ENCODE peak calls at places on chromosomes 3 and 15, in eight cellular contexts. F is right lobe of liver, L is breast epithelium, J is ovary, U is tibial nerve, Z is NB4, E is lower leg skin, P is heart left ventricle. H is an unnamed sample.

GRCh38 chr3:177598110-177598833 is 401.0 kb upstream of the TBL1XR1 start:
- DNase-seq in F (no peak), L (no peak), J (no peak), U (no peak), Z (peak), E (peak), P (no peak), H (no peak)

GRCh38 chr3:33312361-33312760 is 35.1 kb downstream of the FBXL2 start:
- DNase-seq in F (no peak), L (no peak), J (no peak), U (no peak), Z (no peak), E (no peak), P (no peak), H (no peak)

GRCh38 chr3:63232764-63233396 is 45.2 kb upstream of the SYNPR start:
- DNase-seq in F (no peak), L (no peak), J (no peak), U (no peak), Z (no peak), E (no peak), P (no peak), H (no peak)

GRCh38 chr15:42088801-42089640 is 5.3 kb downstream of the PLA2G4D start:
- DNase-seq in F (no peak), L (no peak), J (no peak), U (no peak), Z (no peak), E (no peak), P (no peak), H (no peak)

GRCh38 chr3:48989126-48989795 is 780 bp upstream of the P4HTM start:
- DNase-seq in F (no peak), L (no peak), J (no peak), U (no peak), Z (peak), E (no peak), P (no peak), H (no peak)

GRCh38 chr3:128353991-128354687 is 112.6 kb downstream of the DNAJB8 start:
- DNase-seq in F (peak), L (no peak), J (no peak), U (no peak), Z (no peak), E (no peak), P (no peak), H (no peak)

GRCh38 chr15:42688301-42688700 is 48.6 kb downstream of the CDAN1 start:
- DNase-seq in F (no peak), L (no peak), J (no peak), U (no peak), Z (no peak), E (no peak), P (no peak), H (no peak)

GRCh38 chr3:49238274-49239127 is 38.5 kb downstream of the C3orf62 start:
- DNase-seq in F (no peak), L (no peak), J (peak), U (peak), Z (peak), E (peak), P (no peak), H (no peak)

GRCh38 chr15:74383286-74383685 is 15.8 kb upstream of the CYP11A1 start:
- DNase-seq in F (peak), L (no peak), J (no peak), U (no peak), Z (no peak), E (no peak), P (peak), H (no peak)

GRCh38 chr15:63509933-63510547 is 5.6 kb downstream of the USP3 start:
- DNase-seq in F (no peak), L (no peak), J (no peak), U (no peak), Z (no peak), E (no peak), P (no peak), H (no peak)

GRCh38 chr3:179560791-179561190 is 1.9 kb upstream of the ACTL6A start:
- DNase-seq in F (no peak), L (no peak), J (no peak), U (no peak), Z (no peak), E (no peak), P (no peak), H (no peak)

GRCh38 chr3:101722394-101723173 is 1.8 kb upstream of the CEP97 start:
- DNase-seq in F (no peak), L (no peak), J (peak), U (no peak), Z (peak), E (no peak), P (no peak), H (no peak)

GRCh38 chr3:17845026-17845425 is 102.6 kb upstream of the TBC1D5 start:
- DNase-seq in F (no peak), L (no peak), J (no peak), U (no peak), Z (no peak), E (no peak), P (no peak), H (no peak)

GRCh38 chr3:8647137-8647970 is 2.8 kb upstream of the SSUH2 start:
- DNase-seq in F (no peak), L (no peak), J (no peak), U (no peak), Z (no peak), E (no peak), P (no peak), H (no peak)

GRCh38 chr3:33717616-33717865 is 513 bp downstream of the CLASP2 start:
- DNase-seq in F (no peak), L (peak), J (peak), U (peak), Z (peak), E (peak), P (no peak), H (no peak)

GRCh38 chr3:44511238-44511567 is 33.7 kb upstream of the ZNF445 start:
- DNase-seq in F (no peak), L (no peak), J (no peak), U (no peak), Z (no peak), E (no peak), P (no peak), H (no peak)

GRCh38 chr3:44518782-44519156 is 36.2 kb upstream of the ZKSCAN7 start:
- DNase-seq in F (no peak), L (no peak), J (no peak), U (no peak), Z (no peak), E (no peak), P (no peak), H (no peak)

GRCh38 chr3:44513513-44513912 is 36.0 kb upstream of the ZNF445 start:
- DNase-seq in F (no peak), L (no peak), J (no peak), U (no peak), Z (no peak), E (no peak), P (no peak), H (no peak)

GRCh38 chr3:44516230-44516629 is 38.8 kb upstream of the ZNF445 start:
- DNase-seq in F (no peak), L (no peak), J (no peak), U (no peak), Z (peak), E (no peak), P (no peak), H (no peak)
- H3K4me3 ChIP-seq in F (no peak), L (no peak), J (no peak), U (no peak), Z (no peak), E (no peak), P (no peak), H (no peak)

DNA sequence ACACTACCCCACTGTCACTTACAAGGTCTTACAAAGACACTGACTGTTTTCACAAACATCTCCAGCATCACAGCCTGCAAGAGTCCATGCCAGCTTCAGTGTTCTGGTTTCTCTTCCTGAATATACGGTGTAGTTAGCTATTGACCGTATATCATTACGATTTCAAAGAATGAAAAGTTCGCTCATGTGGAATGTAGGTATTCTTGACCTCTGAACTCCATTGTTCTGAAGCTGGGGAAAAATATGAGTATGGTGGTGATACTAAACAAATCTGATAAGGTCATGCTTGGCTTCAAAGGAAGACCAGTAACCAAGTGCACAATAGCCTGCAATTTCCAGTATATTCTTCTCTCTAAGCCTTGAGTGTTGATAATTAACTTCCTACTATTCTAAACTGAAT is 315.7 kb upstream of the WNT5A start:
- DNase-seq in F (no peak), L (no peak), J (no peak), U (no peak), Z (no peak), E (no peak), P (no peak), H (no peak)
- TF ChIP-seq POLR2A in F (no peak), L (no peak), J (no peak), U (no peak), Z (no peak), E (no peak), P (no peak), H (no peak)

DNA sequence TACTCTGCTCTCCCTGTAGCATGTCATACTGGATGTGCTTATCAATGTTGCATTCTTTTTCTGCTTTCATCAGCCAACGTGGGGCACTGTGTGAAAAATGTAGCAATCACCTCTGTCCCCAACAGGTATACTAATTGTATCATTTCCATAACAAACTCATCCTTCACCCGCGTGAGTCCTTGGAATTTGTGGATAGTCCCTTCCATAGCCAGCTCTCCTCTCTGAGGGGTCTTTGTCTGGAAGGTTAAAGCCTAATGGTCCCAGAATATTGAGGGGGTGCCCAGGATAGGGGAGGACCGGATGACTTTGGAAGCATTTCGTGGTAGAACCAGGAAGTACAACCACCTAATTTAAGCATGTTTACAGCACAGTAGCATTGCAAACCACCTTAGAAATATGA is 124.6 kb downstream of the FOXB1 start:
- DNase-seq in F (no peak), L (no peak), J (no peak), U (no peak), Z (no peak), E (no peak), P (no peak), H (no peak)
- H3K4me3 ChIP-seq in F (no peak), L (no peak), J (no peak), U (no peak), Z (no peak), E (no peak), P (no peak), H (no peak)

GRCh38 chr15:33150993-33151392 is 43.5 kb downstream of the FMN1 start:
- DNase-seq in F (no peak), L (no peak), J (no peak), U (no peak), Z (peak), E (no peak), P (no peak), H (no peak)
- TF ChIP-seq POLR2A in F (no peak), L (no peak), J (no peak), U (no peak), Z (no peak), E (no peak), P (no peak), H (no peak)

DNA sequence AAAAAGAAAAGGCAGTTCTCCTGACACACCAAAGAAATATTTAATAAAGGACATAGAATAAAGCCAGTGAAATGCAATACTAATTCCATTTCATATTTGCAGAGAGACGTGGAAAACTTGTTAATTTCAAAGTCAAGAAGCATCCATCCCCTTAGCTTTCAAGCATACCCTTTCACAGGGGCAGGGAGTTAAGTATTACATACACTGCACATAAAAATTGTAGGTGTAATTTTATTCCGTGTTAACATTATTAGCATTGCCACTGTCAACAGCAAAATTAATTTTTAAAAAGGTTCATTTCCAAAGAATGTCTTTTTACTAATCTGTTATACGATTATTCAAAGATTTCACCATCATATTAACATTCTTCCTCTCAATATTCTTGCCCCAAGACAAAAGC is 518.0 kb downstream of the MECOM start:
- DNase-seq in F (no peak), L (no peak), J (no peak), U (no peak), Z (no peak), E (no peak), P (no peak), H (no peak)
- H3K4me3 ChIP-seq in F (no peak), L (peak), J (peak), U (peak), Z (no peak), E (no peak), P (peak), H (peak)

GRCh38 chr3:194485876-194486539 is 794 bp downstream of the ATP13A3 start:
- DNase-seq in F (peak), L (no peak), J (peak), U (no peak), Z (peak), E (no peak), P (peak), H (no peak)

GRCh38 chr3:194488007-194488742 is 1.4 kb upstream of the ATP13A3 start:
- DNase-seq in F (no peak), L (no peak), J (no peak), U (no peak), Z (peak), E (no peak), P (no peak), H (no peak)

GRCh38 chr3:194485471-194485875 is 1.3 kb downstream of the ATP13A3 start:
- DNase-seq in F (no peak), L (no peak), J (no peak), U (no peak), Z (no peak), E (no peak), P (no peak), H (no peak)

GRCh38 chr3:194487289-194488006 is 646 bp upstream of the ATP13A3 start:
- DNase-seq in F (peak), L (no peak), J (peak), U (peak), Z (peak), E (peak), P (peak), H (peak)

DNA sequence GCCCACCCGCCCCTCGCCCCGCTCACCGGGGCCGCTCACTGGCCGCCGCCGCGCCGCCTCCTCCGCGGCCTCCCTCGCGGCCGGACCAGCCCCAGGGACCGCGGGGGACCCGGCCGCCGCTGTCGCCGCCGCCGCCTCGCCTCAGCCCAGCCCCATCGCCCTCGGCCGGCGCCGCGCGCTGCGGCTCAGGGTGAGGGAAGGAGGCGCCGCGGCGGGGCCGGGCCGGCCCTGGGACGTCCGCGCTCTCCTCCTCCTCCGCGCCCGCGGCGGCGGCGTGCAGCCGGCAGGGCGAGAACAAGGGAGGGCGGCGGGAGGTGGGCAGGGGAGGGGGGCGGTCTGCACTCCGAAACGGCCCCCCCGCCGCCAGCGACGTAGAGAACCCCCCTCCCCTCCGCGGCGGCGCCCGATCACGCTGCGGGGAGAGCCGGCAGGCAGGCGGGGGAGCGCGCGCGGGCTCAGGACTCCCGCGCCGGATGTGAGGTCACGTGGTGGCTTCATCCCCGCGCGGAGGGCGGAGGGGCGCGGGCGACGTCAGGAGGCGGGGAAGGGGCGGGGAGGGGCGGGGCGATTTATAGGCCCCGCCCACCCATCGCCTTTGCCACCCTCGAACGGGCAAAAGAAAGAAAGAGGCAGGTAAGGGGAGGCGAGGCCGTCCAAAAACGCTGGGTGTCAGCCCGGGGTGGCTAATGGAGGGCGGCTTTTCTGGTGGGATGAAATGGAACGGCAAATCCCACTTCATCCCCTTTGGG is at the start of gene ATP13A3:
- DNase-seq in F (peak), L (peak), J (peak), U (peak), Z (peak), E (peak), P (peak), H (peak)
- TF ChIP-seq POLR2A in F (peak), L (no peak), J (peak), U (peak), Z (peak), E (peak), P (peak), H (no peak)

GRCh38 chr3:118810499-118811035 is 224.1 kb downstream of the IGSF11 start:
- DNase-seq in F (no peak), L (no peak), J (no peak), U (no peak), Z (no peak), E (no peak), P (no peak), H (no peak)
- H3K4me3 ChIP-seq in F (no peak), L (no peak), J (no peak), U (no peak), Z (no peak), E (no peak), P (no peak), H (no peak)